ENCODE peak calls at places on chromosomes 13 and 19, in six cellular contexts. G, W, V, M, H and Z are unnamed samples.

GRCh38 chr19:55197531-55197930 is 11.8 kb downstream of the PTPRH start:
- DNase-seq in G (no peak), W (no peak), V (no peak), M (no peak), H (no peak), Z (no peak)

GRCh38 chr13:26325876-26326275 is 71.9 kb downstream of the CDK8 start:
- DNase-seq in G (no peak), W (no peak), V (no peak), M (no peak), H (no peak), Z (no peak)

GRCh38 chr19:42253245-42254082 is 1.5 kb downstream of the ERF start:
- DNase-seq in G (peak), W (peak), V (no peak), M (peak), H (peak), Z (peak)

GRCh38 chr19:9566729-9567128 is 17.6 kb downstream of the ZNF121 start:
- DNase-seq in G (no peak), W (no peak), V (no peak), M (no peak), H (no peak), Z (no peak)

GRCh38 chr19:13864513-13865242 is 12.3 kb upstream of the NANOS3 start:
- DNase-seq in G (no peak), W (no peak), V (no peak), M (peak), H (no peak), Z (no peak)

GRCh38 chr19:17553256-17553655 is 2.2 kb upstream of the COLGALT1 start:
- DNase-seq in G (no peak), W (peak), V (no peak), M (no peak), H (peak), Z (no peak)

GRCh38 chr19:13098291-13099072 is 4.2 kb downstream of the LYL1 start:
- DNase-seq in G (peak), W (peak), V (no peak), M (no peak), H (no peak), Z (no peak)

GRCh38 chr13:51666316-51666715 is 82.1 kb downstream of the WDFY2 start:
- DNase-seq in G (no peak), W (no peak), V (no peak), M (no peak), H (no peak), Z (no peak)

GRCh38 chr13:100983111-100983510 is 308.5 kb upstream of the TMTC4 start:
- DNase-seq in G (no peak), W (no peak), V (no peak), M (no peak), H (no peak), Z (no peak)

GRCh38 chr19:46821512-46822359 is 28.9 kb downstream of the AP2S1 start:
- DNase-seq in G (peak), W (peak), V (no peak), M (no peak), H (no peak), Z (no peak)

GRCh38 chr13:34462843-34463242 is 479.2 kb upstream of the NBEA start:
- DNase-seq in G (no peak), W (peak), V (no peak), M (no peak), H (peak), Z (no peak)

GRCh38 chr19:20186163-20186562 is 19.1 kb downstream of the ZNF486 start:
- DNase-seq in G (no peak), W (no peak), V (no peak), M (no peak), H (no peak), Z (no peak)

GRCh38 chr13:45807520-45808099 is 43.9 kb downstream of the SIAH3 start:
- DNase-seq in G (peak), W (no peak), V (no peak), M (peak), H (peak), Z (peak)

GRCh38 chr13:64538711-64539110 is 2691.4 kb downstream of the PCDH9 start:
- DNase-seq in G (no peak), W (no peak), V (no peak), M (no peak), H (no peak), Z (no peak)

GRCh38 chr19:31340059-31341025 is 8.9 kb downstream of the TSHZ3 start:
- DNase-seq in G (peak), W (no peak), V (no peak), M (no peak), H (no peak), Z (no peak)

GRCh38 chr13:34308725-34309124 is 490.8 kb downstream of the RFC3 start:
- DNase-seq in G (no peak), W (no peak), V (no peak), M (no peak), H (no peak), Z (no peak)

GRCh38 chr19:58326914-58327726 is at the start of gene ZSCAN22:
- DNase-seq in G (peak), W (peak), V (peak), M (peak), H (peak), Z (peak)

GRCh38 chr13:43085545-43085944 is 62.2 kb downstream of the DNAJC15 start:
- DNase-seq in G (no peak), W (no peak), V (no peak), M (no peak), H (peak), Z (no peak)